ENCODE peak calls at places on chromosomes 13 and 19, in six cellular contexts. W is AG10803, L is stomach, J is tibial nerve, G is HFF-Myc, M is IMR-90. N is an unnamed sample.

GRCh38 chr13:46850214-46850613 is 46.6 kb downstream of the HTR2A start:
- DNase-seq in W (no peak), L (no peak), J (no peak), M (no peak), G (no peak), N (no peak)

GRCh38 chr19:13888281-13888680 is 11.3 kb downstream of the NANOS3 start:
- DNase-seq in M (no peak), L (no peak), J (no peak), W (no peak), G (no peak), N (no peak)

GRCh38 chr19:39093761-39094160 is 9.6 kb downstream of the ACP7 start:
- DNase-seq in L (no peak), W (peak), M (peak), J (no peak), G (no peak), N (peak)

GRCh38 chr13:39803156-39803555 is 147.7 kb downstream of the COG6 start:
- DNase-seq in G (no peak), W (no peak), J (no peak), M (no peak), L (no peak), N (no peak)

GRCh38 chr19:3809881-3810707 is 23.9 kb upstream of the MATK start:
- DNase-seq in G (no peak), M (no peak), W (no peak), J (no peak), L (no peak), N (no peak)

GRCh38 chr19:33755314-33756020 is 41.2 kb upstream of the KCTD15 start:
- DNase-seq in L (no peak), M (no peak), G (no peak), J (no peak), W (no peak), N (no peak)

GRCh38 chr13:104286566-104287290 is 1220.5 kb upstream of the SLC10A2 start:
- DNase-seq in W (no peak), J (no peak), L (no peak), G (no peak), M (no peak), N (no peak)

GRCh38 chr13:80361883-80362327 is 21.0 kb upstream of the SPRY2 start:
- DNase-seq in W (no peak), L (no peak), J (no peak), M (no peak), G (no peak), N (no peak)

GRCh38 chr19:1954547-1954946 is 13.6 kb downstream of the CSNK1G2 start:
- DNase-seq in J (no peak), M (no peak), L (no peak), G (no peak), W (no peak), N (no peak)

GRCh38 chr19:6322284-6322683 is 11.1 kb downstream of the ACER1 start:
- DNase-seq in J (no peak), M (no peak), L (no peak), G (no peak), W (no peak), N (no peak)

GRCh38 chr13:94617389-94618000 is 15.8 kb downstream of the GPR180 start:
- DNase-seq in M (no peak), J (peak), W (peak), G (no peak), L (no peak), N (no peak)

GRCh38 chr13:104823709-104824108 is 1711.8 kb downstream of the EFNB2 start:
- DNase-seq in G (no peak), M (no peak), L (no peak), W (no peak), J (no peak), N (no peak)

GRCh38 chr13:39410089-39410901 is 192.7 kb downstream of the LHFPL6 start:
- DNase-seq in M (peak), W (peak), J (no peak), L (no peak), G (no peak), N (peak)

GRCh38 chr13:98202026-98202425 is 25.0 kb upstream of the RNF113B start:
- DNase-seq in L (peak), M (no peak), G (no peak), J (no peak), W (no peak), N (no peak)

GRCh38 chr13:105721056-105721455 is 814.4 kb downstream of the EFNB2 start:
- DNase-seq in L (no peak), W (peak), G (no peak), M (no peak), J (no peak), N (peak)

GRCh38 chr13:45162821-45163220 is 38.0 kb downstream of the KCTD4 start:
- DNase-seq in L (no peak), W (peak), G (peak), M (peak), J (no peak), N (peak)

GRCh38 chr19:46232029-46232428 is 2.5 kb downstream of the IGFL1 start:
- DNase-seq in W (no peak), L (peak), J (no peak), G (no peak), M (no peak), N (no peak)

GRCh38 chr13:79044415-79044814 is 361.6 kb downstream of the RBM26 start:
- DNase-seq in J (no peak), W (no peak), G (no peak), L (no peak), M (no peak), N (no peak)

GRCh38 chr13:76023644-76024043 is 387.5 kb downstream of the LMO7 start:
- DNase-seq in J (no peak), W (peak), G (no peak), L (no peak), M (peak), N (no peak)

GRCh38 chr19:11453468-11454341 is 18.3 kb downstream of the PRKCSH start:
- DNase-seq in M (no peak), W (no peak), L (no peak), G (no peak), J (no peak), N (no peak)

GRCh38 chr13:24264976-24265375 is 44.4 kb upstream of the C1QTNF9 start:
- DNase-seq in W (no peak), G (no peak), L (no peak), J (no peak), M (no peak), N (no peak)

GRCh38 chr13:23921451-23921888 is 24.2 kb upstream of the C1QTNF9B start:
- DNase-seq in J (peak), W (peak), G (no peak), L (no peak), M (peak), N (peak)

GRCh38 chr19:2040647-2041435 is 10.2 kb downstream of the MKNK2 start:
- DNase-seq in J (no peak), W (no peak), G (no peak), M (no peak), L (no peak), N (no peak)

GRCh38 chr19:46812898-46813569 is 24.6 kb upstream of the SLC1A5 start:
- DNase-seq in L (peak), G (no peak), J (no peak), W (no peak), M (no peak), N (peak)

GRCh38 chr19:58182989-58183821 is at the start of gene ZNF274:
- DNase-seq in J (peak), L (peak), G (peak), M (peak), W (peak), N (peak)

GRCh38 chr19:55069137-55069858 is 6.3 kb upstream of the RDH13 start:
- DNase-seq in J (no peak), M (no peak), G (no peak), W (no peak), L (peak), N (no peak)

GRCh38 chr19:43639507-43640423 is at the start of gene CADM4:
- DNase-seq in M (no peak), L (peak), W (no peak), G (no peak), J (no peak), N (no peak)

GRCh38 chr19:49333426-49334288 is 1.5 kb upstream of the CD37 start:
- DNase-seq in W (no peak), G (no peak), L (peak), J (no peak), M (peak), N (peak)

GRCh38 chr13:45873491-45874360 is 22.2 kb upstream of the SIAH3 start:
- DNase-seq in G (no peak), J (no peak), L (no peak), M (no peak), W (peak), N (no peak)

GRCh38 chr19:10625003-10625761 is at the start of gene SLC44A2:
- DNase-seq in J (peak), M (peak), G (no peak), W (peak), L (peak), N (peak)

GRCh38 chr13:47933688-47934011 is 67.4 kb downstream of the SUCLA2 start:
- DNase-seq in L (no peak), W (peak), M (peak), J (no peak), G (no peak), N (peak)

GRCh38 chr13:29384466-29384865 is 211.0 kb downstream of the SLC7A1 start:
- DNase-seq in L (no peak), G (no peak), M (no peak), J (no peak), W (no peak), N (no peak)

GRCh38 chr13:49214917-49215376 is 5.2 kb upstream of the MLNR start:
- DNase-seq in W (no peak), G (no peak), J (peak), L (peak), M (peak), N (peak)

GRCh38 chr19:7349961-7350711 is 1.4 kb downstream of the ARHGEF18 start:
- DNase-seq in J (no peak), W (no peak), G (no peak), M (no peak), L (no peak), N (no peak)

GRCh38 chr13:51154029-51154555 is 43.0 kb upstream of the C13orf42 start:
- DNase-seq in W (peak), J (no peak), M (peak), L (no peak), G (no peak), N (peak)

GRCh38 chr13:44350775-44351504 is 22.7 kb upstream of the SERP2 start:
- DNase-seq in G (no peak), L (no peak), M (no peak), J (no peak), W (no peak), N (no peak)

GRCh38 chr13:24619302-24619701 is 60.9 kb upstream of the ATP12A start:
- DNase-seq in G (no peak), M (no peak), L (no peak), W (no peak), J (no peak), N (no peak)

GRCh38 chr13:31101511-31102170 is 60.1 kb downstream of the HSPH1 start:
- DNase-seq in W (peak), L (no peak), G (no peak), M (no peak), J (no peak), N (no peak)

GRCh38 chr13:51666316-51666715 is 82.1 kb downstream of the WDFY2 start:
- DNase-seq in J (no peak), L (no peak), W (no peak), G (no peak), M (no peak), N (no peak)

GRCh38 chr19:44725251-44725650 is 23.3 kb upstream of the BCL3 start:
- DNase-seq in W (no peak), L (peak), J (no peak), G (no peak), M (no peak), N (no peak)
- H3K4me3 ChIP-seq in W (no peak), L (no peak), J (no peak), G (no peak), M (no peak), N (no peak)

GRCh38 chr13:91308299-91308698 is 39.2 kb upstream of the MIR17HG start:
- DNase-seq in M (no peak), W (no peak), J (no peak), L (no peak), G (no peak), N (no peak)
- TF ChIP-seq CTCF in M (peak), W (no peak), J (no peak), L (no peak), G (no peak), N (peak)

GRCh38 chr13:100517706-100518105 is 70.9 kb downstream of the GGACT start:
- DNase-seq in L (no peak), J (no peak), W (no peak), G (no peak), M (no peak), N (no peak)
- H3K4me3 ChIP-seq in L (no peak), J (no peak), W (no peak), G (no peak), M (no peak), N (no peak)

GRCh38 chr13:113226873-113227272 is 17.5 kb downstream of the CUL4A start:
- DNase-seq in J (no peak), W (no peak), L (no peak), G (no peak), M (peak), N (no peak)

GRCh38 chr13:113233101-113233500 is 23.7 kb downstream of the CUL4A start:
- DNase-seq in L (no peak), G (no peak), W (no peak), M (no peak), J (no peak), N (no peak)

GRCh38 chr13:113232208-113233003 is 23.0 kb downstream of the CUL4A start:
- DNase-seq in G (no peak), M (no peak), W (no peak), L (no peak), J (no peak), N (no peak)

GRCh38 chr13:113229791-113230190 is 20.4 kb downstream of the CUL4A start:
- DNase-seq in L (no peak), M (no peak), W (no peak), G (no peak), J (no peak), N (no peak)

GRCh38 chr13:113231306-113232207 is 22.1 kb downstream of the CUL4A start:
- DNase-seq in J (no peak), M (no peak), G (no peak), W (no peak), L (no peak), N (no peak)
- TF ChIP-seq CTCF in J (no peak), M (no peak), G (no peak), W (no peak), L (no peak), N (no peak)

DNA sequence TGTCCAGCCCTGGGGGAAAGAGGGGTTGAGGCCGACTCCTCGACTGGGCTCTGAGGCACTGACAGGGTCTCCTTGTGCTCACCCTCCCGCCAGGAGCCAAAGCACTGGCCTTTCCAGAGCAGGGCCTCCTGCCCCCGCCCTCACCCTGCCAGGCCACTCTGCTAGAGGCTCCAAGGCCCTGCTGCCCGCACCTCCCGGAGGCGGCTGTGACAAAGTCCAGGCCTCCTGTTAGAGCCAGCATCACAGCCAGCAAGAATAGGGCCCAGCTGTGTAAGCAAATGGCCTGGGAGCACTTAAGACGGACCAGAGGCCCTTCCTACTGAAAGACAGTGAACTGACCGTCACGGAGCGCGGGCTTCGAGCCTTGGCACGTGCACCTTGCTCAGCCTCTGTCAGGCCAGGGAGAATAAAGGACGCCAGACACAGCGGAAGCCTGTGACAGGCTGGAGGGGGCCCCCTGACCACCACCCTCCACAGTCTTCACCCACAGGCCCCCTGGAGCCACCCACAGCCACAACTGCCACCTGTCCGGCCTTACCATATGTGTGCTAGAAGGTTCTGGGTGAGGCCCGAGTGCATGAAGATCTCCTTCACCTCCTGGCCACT is 50.9 kb downstream of the EPS15L1 start:
- DNase-seq in L (no peak), M (no peak), G (no peak), J (no peak), W (no peak), N (peak)
- H3K4me3 ChIP-seq in L (no peak), M (no peak), G (no peak), J (no peak), W (no peak), N (no peak)

N was measured in fibroblast of villous mesenchyme.